ENCODE peak calls at places on chromosomes 2 and 18, in ten cellular contexts. One of them, this sample, is unnamed.

GRCh38 chr2:11310212-11310611 is 34.2 kb downstream of the ROCK2 start:
- DNase-seq in tibial artery: no peak
- DNase-seq in M059J: no peak
- DNase-seq in left kidney: no peak
- DNase-seq in fibroblast of the conjunctiva: no peak
- DNase-seq in HEK293T: no peak
- DNase-seq in MCF 10A: peak
- DNase-seq in activated gamma-delta T cell treated with Interleukin-2 at 50 U/mL for 16 hours: no peak
- DNase-seq in activated CD4-positive, alpha-beta T cell treated with anti-CD3 and anti-CD28 coated beads, Interleukin-2, amount 50 U/mL, for 24 hours: no peak
- DNase-seq in thoracic aorta: no peak
- DNase-seq in this sample: no peak

GRCh38 chr2:152228215-152228614 is 52.7 kb upstream of the STAM2 start:
- DNase-seq in tibial artery: no peak
- DNase-seq in M059J: no peak
- DNase-seq in left kidney: no peak
- DNase-seq in fibroblast of the conjunctiva: no peak
- DNase-seq in HEK293T: no peak
- DNase-seq in MCF 10A: no peak
- DNase-seq in activated gamma-delta T cell treated with Interleukin-2 at 50 U/mL for 16 hours: no peak
- DNase-seq in activated CD4-positive, alpha-beta T cell treated with anti-CD3 and anti-CD28 coated beads, Interleukin-2, amount 50 U/mL, for 24 hours: no peak
- DNase-seq in thoracic aorta: no peak
- DNase-seq in this sample: no peak

GRCh38 chr2:222196159-222196558 is 102.6 kb downstream of the PAX3 start:
- DNase-seq in tibial artery: no peak
- DNase-seq in M059J: no peak
- DNase-seq in left kidney: no peak
- DNase-seq in fibroblast of the conjunctiva: no peak
- DNase-seq in HEK293T: no peak
- DNase-seq in MCF 10A: no peak
- DNase-seq in activated gamma-delta T cell treated with Interleukin-2 at 50 U/mL for 16 hours: no peak
- DNase-seq in activated CD4-positive, alpha-beta T cell treated with anti-CD3 and anti-CD28 coated beads, Interleukin-2, amount 50 U/mL, for 24 hours: no peak
- DNase-seq in thoracic aorta: no peak
- DNase-seq in this sample: no peak

GRCh38 chr18:31244737-31245432 is 73.1 kb upstream of the DSG1 start:
- DNase-seq in tibial artery: no peak
- DNase-seq in M059J: no peak
- DNase-seq in left kidney: peak
- DNase-seq in fibroblast of the conjunctiva: no peak
- DNase-seq in HEK293T: no peak
- DNase-seq in MCF 10A: no peak
- DNase-seq in activated gamma-delta T cell treated with Interleukin-2 at 50 U/mL for 16 hours: no peak
- DNase-seq in activated CD4-positive, alpha-beta T cell treated with anti-CD3 and anti-CD28 coated beads, Interleukin-2, amount 50 U/mL, for 24 hours: no peak
- DNase-seq in thoracic aorta: no peak
- DNase-seq in this sample: peak

GRCh38 chr2:36367497-36368353 is 12.1 kb downstream of the CRIM1 start:
- DNase-seq in tibial artery: no peak
- DNase-seq in M059J: peak
- DNase-seq in left kidney: peak
- DNase-seq in fibroblast of the conjunctiva: no peak
- DNase-seq in HEK293T: no peak
- DNase-seq in MCF 10A: peak
- DNase-seq in activated gamma-delta T cell treated with Interleukin-2 at 50 U/mL for 16 hours: no peak
- DNase-seq in activated CD4-positive, alpha-beta T cell treated with anti-CD3 and anti-CD28 coated beads, Interleukin-2, amount 50 U/mL, for 24 hours: no peak
- DNase-seq in thoracic aorta: no peak
- DNase-seq in this sample: peak

GRCh38 chr2:218332288-218332687 is 24.4 kb upstream of the CATIP start:
- DNase-seq in tibial artery: no peak
- DNase-seq in M059J: no peak
- DNase-seq in left kidney: no peak
- DNase-seq in fibroblast of the conjunctiva: no peak
- DNase-seq in HEK293T: peak
- DNase-seq in MCF 10A: no peak
- DNase-seq in activated gamma-delta T cell treated with Interleukin-2 at 50 U/mL for 16 hours: no peak
- DNase-seq in activated CD4-positive, alpha-beta T cell treated with anti-CD3 and anti-CD28 coated beads, Interleukin-2, amount 50 U/mL, for 24 hours: no peak
- DNase-seq in thoracic aorta: no peak
- DNase-seq in this sample: no peak

GRCh38 chr18:32308493-32309120 is 118.8 kb downstream of the MEP1B start:
- DNase-seq in tibial artery: peak
- DNase-seq in M059J: peak
- DNase-seq in left kidney: no peak
- DNase-seq in fibroblast of the conjunctiva: peak
- DNase-seq in HEK293T: no peak
- DNase-seq in MCF 10A: peak
- DNase-seq in activated gamma-delta T cell treated with Interleukin-2 at 50 U/mL for 16 hours: no peak
- DNase-seq in activated CD4-positive, alpha-beta T cell treated with anti-CD3 and anti-CD28 coated beads, Interleukin-2, amount 50 U/mL, for 24 hours: no peak
- DNase-seq in thoracic aorta: no peak
- DNase-seq in this sample: peak

GRCh38 chr2:10124538-10125045 is 2.1 kb downstream of the RRM2 start:
- DNase-seq in tibial artery: no peak
- DNase-seq in M059J: peak
- DNase-seq in left kidney: peak
- DNase-seq in fibroblast of the conjunctiva: peak
- DNase-seq in HEK293T: peak
- DNase-seq in MCF 10A: peak
- DNase-seq in activated gamma-delta T cell treated with Interleukin-2 at 50 U/mL for 16 hours: peak
- DNase-seq in activated CD4-positive, alpha-beta T cell treated with anti-CD3 and anti-CD28 coated beads, Interleukin-2, amount 50 U/mL, for 24 hours: peak
- DNase-seq in thoracic aorta: no peak
- DNase-seq in this sample: peak

GRCh38 chr2:3097804-3098203 is 279.8 kb downstream of the EIPR1 start:
- DNase-seq in tibial artery: no peak
- DNase-seq in M059J: no peak
- DNase-seq in left kidney: no peak
- DNase-seq in fibroblast of the conjunctiva: no peak
- DNase-seq in HEK293T: peak
- DNase-seq in MCF 10A: no peak
- DNase-seq in activated gamma-delta T cell treated with Interleukin-2 at 50 U/mL for 16 hours: no peak
- DNase-seq in activated CD4-positive, alpha-beta T cell treated with anti-CD3 and anti-CD28 coated beads, Interleukin-2, amount 50 U/mL, for 24 hours: no peak
- DNase-seq in thoracic aorta: no peak
- DNase-seq in this sample: no peak

GRCh38 chr2:224630659-224631550 is 45.7 kb upstream of the CUL3 start:
- DNase-seq in tibial artery: no peak
- DNase-seq in M059J: peak
- DNase-seq in left kidney: no peak
- DNase-seq in fibroblast of the conjunctiva: no peak
- DNase-seq in HEK293T: no peak
- DNase-seq in MCF 10A: peak
- DNase-seq in activated gamma-delta T cell treated with Interleukin-2 at 50 U/mL for 16 hours: no peak
- DNase-seq in activated CD4-positive, alpha-beta T cell treated with anti-CD3 and anti-CD28 coated beads, Interleukin-2, amount 50 U/mL, for 24 hours: no peak
- DNase-seq in thoracic aorta: no peak
- DNase-seq in this sample: peak

GRCh38 chr2:25666218-25666617 is 7.2 kb downstream of the DTNB start:
- DNase-seq in tibial artery: no peak
- DNase-seq in M059J: no peak
- DNase-seq in left kidney: no peak
- DNase-seq in fibroblast of the conjunctiva: no peak
- DNase-seq in HEK293T: no peak
- DNase-seq in MCF 10A: no peak
- DNase-seq in activated gamma-delta T cell treated with Interleukin-2 at 50 U/mL for 16 hours: no peak
- DNase-seq in activated CD4-positive, alpha-beta T cell treated with anti-CD3 and anti-CD28 coated beads, Interleukin-2, amount 50 U/mL, for 24 hours: no peak
- DNase-seq in thoracic aorta: no peak
- DNase-seq in this sample: no peak

GRCh38 chr2:149587220-149587949 is at the start of gene MMADHC:
- DNase-seq in tibial artery: peak
- DNase-seq in M059J: peak
- DNase-seq in left kidney: peak
- DNase-seq in fibroblast of the conjunctiva: peak
- DNase-seq in HEK293T: peak
- DNase-seq in MCF 10A: peak
- DNase-seq in activated gamma-delta T cell treated with Interleukin-2 at 50 U/mL for 16 hours: peak
- DNase-seq in activated CD4-positive, alpha-beta T cell treated with anti-CD3 and anti-CD28 coated beads, Interleukin-2, amount 50 U/mL, for 24 hours: peak
- DNase-seq in thoracic aorta: peak
- DNase-seq in this sample: peak

GRCh38 chr2:64950226-64951160 is 38.7 kb upstream of the SLC1A4 start:
- DNase-seq in tibial artery: no peak
- DNase-seq in M059J: peak
- DNase-seq in left kidney: no peak
- DNase-seq in fibroblast of the conjunctiva: no peak
- DNase-seq in HEK293T: no peak
- DNase-seq in MCF 10A: peak
- DNase-seq in activated gamma-delta T cell treated with Interleukin-2 at 50 U/mL for 16 hours: no peak
- DNase-seq in activated CD4-positive, alpha-beta T cell treated with anti-CD3 and anti-CD28 coated beads, Interleukin-2, amount 50 U/mL, for 24 hours: no peak
- DNase-seq in thoracic aorta: no peak
- DNase-seq in this sample: no peak

This sample was measured in PC-3.